ENCODE peak calls at places on chromosome 2, in nine cellular contexts. V, M, Q, K, S, Y, R, E and C are unnamed samples.

GRCh38 chr2:70514612-70515055 is 39.0 kb downstream of the TGFA start:
- DNase-seq in V (peak; percentile 72), M (no peak), Q (peak; percentile 95), K (no peak), S (no peak), Y (no peak), R (no peak), E (no peak), C (no peak)

GRCh38 chr2:135064149-135064548 is 12.1 kb downstream of the RAB3GAP1 start:
- DNase-seq in V (no peak), M (no peak), Q (no peak), K (no peak), S (no peak), Y (no peak), R (no peak), E (no peak), C (no peak)

GRCh38 chr2:64792310-64792709 is 138.6 kb upstream of the SERTAD2 start:
- DNase-seq in V (no peak), M (no peak), Q (no peak), K (no peak), S (no peak), Y (no peak), R (no peak), E (no peak), C (no peak)

GRCh38 chr2:201114846-201115245 is 1.1 kb upstream of the CFLAR start:
- DNase-seq in V (no peak), M (no peak), Q (no peak), K (no peak), S (no peak), Y (no peak), R (no peak), E (peak; percentile 43), C (no peak)

GRCh38 chr2:186060744-186061143 is 322.1 kb downstream of the FSIP2 start:
- DNase-seq in V (no peak), M (no peak), Q (no peak), K (no peak), S (no peak), Y (no peak), R (no peak), E (peak; percentile 5), C (no peak)

GRCh38 chr2:85852979-85853498 is 35.8 kb downstream of the ST3GAL5 start:
- DNase-seq in V (no peak), M (no peak), Q (peak; percentile 55), K (peak; percentile 33), S (peak; percentile 87), Y (peak; percentile 62), R (no peak), E (peak; percentile 66), C (no peak)

GRCh38 chr2:164903214-164903613 is 52.1 kb downstream of the SLC38A11 start:
- DNase-seq in V (no peak), M (no peak), Q (no peak), K (no peak), S (no peak), Y (no peak), R (no peak), E (peak; percentile 89), C (no peak)

GRCh38 chr2:62643100-62643471 is 62.4 kb upstream of the EHBP1 start:
- DNase-seq in V (no peak), M (no peak), Q (no peak), K (no peak), S (no peak), Y (no peak), R (no peak), E (no peak), C (no peak)

GRCh38 chr2:5507374-5507773 is 184.8 kb upstream of the SOX11 start:
- DNase-seq in V (no peak), M (no peak), Q (no peak), K (no peak), S (no peak), Y (no peak), R (no peak), E (no peak), C (no peak)

GRCh38 chr2:5509362-5509761 is 182.8 kb upstream of the SOX11 start:
- DNase-seq in V (no peak), M (no peak), Q (no peak), K (no peak), S (no peak), Y (no peak), R (no peak), E (no peak), C (no peak)

GRCh38 chr2:5515693-5516092 is 176.5 kb upstream of the SOX11 start:
- DNase-seq in V (no peak), M (no peak), Q (no peak), K (no peak), S (no peak), Y (no peak), R (no peak), E (no peak), C (no peak)

GRCh38 chr2:5510082-5510481 is 182.1 kb upstream of the SOX11 start:
- DNase-seq in V (no peak), M (no peak), Q (no peak), K (no peak), S (no peak), Y (no peak), R (no peak), E (no peak), C (no peak)
- TF ChIP-seq CTCF in V (no peak), M (no peak), Q (no peak), K (no peak), S (no peak), Y (no peak), R (no peak), E (no peak), C (no peak)

DNA sequence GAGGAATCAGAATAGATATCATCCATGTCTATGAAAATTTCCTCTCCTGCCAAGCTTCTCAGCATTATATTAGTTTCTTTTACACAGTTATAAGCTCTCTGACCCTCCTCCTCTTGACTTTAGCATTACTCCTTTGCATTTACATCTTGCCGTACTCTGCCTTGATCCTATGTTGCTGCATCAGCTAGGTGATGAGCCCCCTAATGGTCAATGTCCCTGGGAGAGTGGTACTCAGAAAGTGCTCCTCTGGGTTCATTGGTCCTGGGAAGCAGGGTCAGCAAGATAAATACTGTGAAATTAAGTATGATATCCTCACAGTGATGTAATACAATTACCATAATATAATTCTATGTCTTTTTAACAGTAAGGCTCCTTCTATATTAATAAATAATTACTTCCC is 74.1 kb downstream of the PKP4 start:
- DNase-seq in V (no peak), M (no peak), Q (no peak), K (no peak), S (no peak), Y (no peak), R (no peak), E (no peak), C (no peak)
- TF ChIP-seq CTCF in V (no peak), M (no peak), Q (no peak), K (no peak), S (no peak), Y (no peak), R (no peak), E (no peak), C (no peak)

GRCh38 chr2:181862583-181863281 is 28.8 kb upstream of the ITPRID2 start:
- DNase-seq in V (no peak), M (no peak), Q (no peak), K (no peak), S (no peak), Y (no peak), R (no peak), E (no peak), C (no peak)

GRCh38 chr2:181861379-181861778 is 30.2 kb upstream of the ITPRID2 start:
- DNase-seq in V (no peak), M (no peak), Q (no peak), K (no peak), S (no peak), Y (no peak), R (no peak), E (no peak), C (no peak)

GRCh38 chr2:181859123-181859522 is 32.4 kb upstream of the ITPRID2 start:
- DNase-seq in V (no peak), M (no peak), Q (no peak), K (no peak), S (no peak), Y (no peak), R (no peak), E (no peak), C (no peak)

GRCh38 chr2:181858600-181858999 is 32.9 kb upstream of the ITPRID2 start:
- DNase-seq in V (no peak), M (no peak), Q (no peak), K (no peak), S (no peak), Y (no peak), R (no peak), E (no peak), C (no peak)

GRCh38 chr2:181857471-181857870 is 34.1 kb upstream of the ITPRID2 start:
- DNase-seq in V (no peak), M (no peak), Q (no peak), K (no peak), S (no peak), Y (no peak), R (no peak), E (peak; percentile 4), C (no peak)
- TF ChIP-seq CTCF in V (no peak), M (no peak), Q (no peak), K (no peak), S (no peak), Y (no peak), R (no peak), E (no peak), C (no peak)

GRCh38 chr2:44086639-44087036 is 82.0 kb upstream of the PPM1B start:
- DNase-seq in V (no peak), M (no peak), Q (no peak), K (no peak), S (no peak), Y (no peak), R (no peak), E (no peak), C (no peak)
- TF ChIP-seq CTCF in V (no peak), M (no peak), Q (no peak), K (no peak), S (no peak), Y (no peak), R (no peak), E (no peak), C (no peak)

DNA sequence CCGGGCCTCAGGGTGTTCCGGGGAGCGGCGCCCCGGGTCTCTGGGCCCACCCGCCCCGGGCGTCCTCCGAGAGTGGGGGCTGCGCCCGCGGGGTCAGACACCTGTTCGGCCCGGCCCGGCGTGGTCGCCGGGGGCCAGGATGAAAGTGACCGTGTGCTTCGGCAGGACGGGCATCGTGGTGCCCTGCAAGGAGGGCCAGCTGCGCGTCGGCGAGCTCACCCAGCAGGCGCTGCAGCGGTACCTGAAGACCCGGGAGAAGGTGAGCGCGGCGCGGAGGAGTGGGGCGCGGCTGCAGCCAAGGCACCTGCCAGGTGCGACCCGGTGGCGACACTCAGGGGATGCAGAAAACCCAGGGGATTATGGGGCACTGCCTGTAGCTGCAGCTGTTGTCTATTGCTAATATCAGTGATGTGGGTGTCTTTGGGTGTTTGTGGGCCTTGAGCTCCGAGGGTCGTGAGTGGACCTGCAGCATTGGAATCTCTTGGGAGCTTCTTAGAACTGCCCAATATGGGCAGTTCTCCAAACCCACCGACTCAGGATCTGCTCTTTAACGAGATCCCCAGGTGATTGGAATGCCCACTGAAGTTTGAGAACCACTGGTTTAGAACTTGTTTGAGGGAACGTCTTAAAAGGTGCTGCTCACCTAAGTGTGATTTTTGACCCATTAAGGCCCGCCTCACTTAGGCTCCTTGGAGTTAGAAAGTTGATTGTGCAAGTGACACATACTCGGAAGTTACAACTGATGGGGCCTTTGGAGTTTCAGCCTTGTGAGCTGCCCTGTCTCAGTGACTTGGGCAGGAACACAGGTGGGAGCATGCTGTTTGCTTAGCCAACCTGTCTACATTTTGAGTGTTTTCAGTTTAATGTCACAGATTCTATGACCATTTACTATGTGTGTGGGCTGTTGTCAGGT is 842 bp downstream of the PARD3B start:
- DNase-seq in V (no peak), M (peak; percentile 8), Q (peak; percentile 59), K (no peak), S (no peak), Y (no peak), R (no peak), E (peak; percentile 37), C (no peak)
- TF ChIP-seq CTCF in V (no peak), M (no peak), Q (no peak), K (no peak), S (no peak), Y (no peak), R (no peak), E (no peak), C (no peak)